ENCODE peak calls at places on chromosomes 13 and 19, in ten cellular contexts. X is ascending aorta; H is Ammon's horn; J is tibial nerve; N is iris pigment epithelial cell; S is memory B cell; O is fibroblast of the aortic adventitia; G is NCI-H1092; A is activated CD8-positive, alpha-beta memory T cell treated with anti-CD3 and anti-CD28 coated beads, Interleukin-2, amount 50 U/mL, for 4 hours; M is T-helper 2 cell treated with Interferon-gamma antibody and Interleukin-4, amounts not matched to agents 5 μg/mL and 100 μg/mL, for 36 hours. K is an unnamed sample.

GRCh38 chr19:29947871-29948270 is 5.8 kb downstream of the URI1 start:
- DNase-seq in X (no peak), H (no peak), J (no peak), N (no peak), S (no peak), O (no peak), G (no peak), A (no peak), M (no peak), K (no peak)

GRCh38 chr13:22703601-22704209 is 477.1 kb upstream of the SGCG start:
- DNase-seq in X (no peak), H (no peak), J (no peak), N (peak), S (no peak), O (no peak), G (no peak), A (no peak), M (no peak), K (no peak)

GRCh38 chr13:62125451-62125850 is 709.8 kb upstream of the PCDH20 start:
- DNase-seq in X (no peak), H (no peak), J (no peak), N (no peak), S (no peak), O (no peak), G (no peak), A (no peak), M (no peak), K (no peak)

GRCh38 chr19:4375620-4376228 is 24.6 kb downstream of the SH3GL1 start:
- DNase-seq in X (no peak), H (peak), J (no peak), N (peak), S (no peak), O (peak), G (no peak), A (no peak), M (no peak), K (no peak)

GRCh38 chr19:4206818-4207484 is 22.4 kb upstream of the EBI3 start:
- DNase-seq in X (no peak), H (no peak), J (no peak), N (peak), S (no peak), O (peak), G (no peak), A (no peak), M (no peak), K (no peak)

GRCh38 chr19:400976-401835 is 7.7 kb downstream of the C2CD4C start:
- DNase-seq in X (no peak), H (no peak), J (peak), N (no peak), S (no peak), O (no peak), G (no peak), A (peak), M (no peak), K (no peak)

GRCh38 chr19:8244442-8244841 is 35.3 kb downstream of the CERS4 start:
- DNase-seq in X (no peak), H (no peak), J (no peak), N (no peak), S (no peak), O (no peak), G (no peak), A (no peak), M (no peak), K (no peak)

GRCh38 chr13:93320942-93321341 is 94.3 kb downstream of the GPC6 start:
- DNase-seq in X (no peak), H (no peak), J (no peak), N (no peak), S (no peak), O (peak), G (no peak), A (no peak), M (no peak), K (no peak)

GRCh38 chr13:38421590-38422560 is 72.2 kb downstream of the UFM1 start:
- DNase-seq in X (no peak), H (no peak), J (no peak), N (peak), S (no peak), O (no peak), G (no peak), A (no peak), M (no peak), K (no peak)

GRCh38 chr13:104431895-104432294 is 1365.7 kb upstream of the SLC10A2 start:
- DNase-seq in X (no peak), H (no peak), J (no peak), N (no peak), S (no peak), O (no peak), G (no peak), A (no peak), M (no peak), K (no peak)

GRCh38 chr13:44022196-44022595 is 142.5 kb downstream of the LACC1 start:
- DNase-seq in X (no peak), H (no peak), J (no peak), N (peak), S (no peak), O (no peak), G (no peak), A (no peak), M (no peak), K (no peak)

GRCh38 chr19:35236638-35237400 is 8.3 kb upstream of the FAM187B start:
- DNase-seq in X (no peak), H (no peak), J (no peak), N (no peak), S (no peak), O (no peak), G (no peak), A (no peak), M (no peak), K (no peak)

GRCh38 chr19:50777830-50778303 is 7.6 kb downstream of the GPR32 start:
- DNase-seq in X (no peak), H (no peak), J (no peak), N (peak), S (no peak), O (no peak), G (no peak), A (no peak), M (no peak), K (no peak)

GRCh38 chr19:46616631-46617322 is 8.1 kb downstream of the PTGIR start:
- DNase-seq in X (no peak), H (no peak), J (no peak), N (peak), S (no peak), O (peak), G (peak), A (no peak), M (peak), K (peak)

GRCh38 chr19:41564515-41565383 is 11.2 kb upstream of the CEACAM21 start:
- DNase-seq in X (no peak), H (no peak), J (no peak), N (no peak), S (no peak), O (no peak), G (no peak), A (no peak), M (no peak), K (no peak)

GRCh38 chr19:38711726-38712153 is 32.5 kb downstream of the CAPN12 start:
- DNase-seq in X (no peak), H (no peak), J (no peak), N (peak), S (no peak), O (peak), G (peak), A (no peak), M (no peak), K (no peak)

GRCh38 chr19:49690656-49691242 is at the start of gene CPT1C:
- DNase-seq in X (no peak), H (peak), J (peak), N (peak), S (no peak), O (peak), G (peak), A (peak), M (peak), K (peak)

GRCh38 chr19:55654833-55655647 is at the start of gene U2AF2:
- DNase-seq in X (peak), H (peak), J (peak), N (peak), S (peak), O (peak), G (peak), A (peak), M (peak), K (peak)

GRCh38 chr13:70310720-70311119 is 202.5 kb upstream of the KLHL1 start:
- DNase-seq in X (no peak), H (peak), J (no peak), N (peak), S (no peak), O (no peak), G (peak), A (no peak), M (no peak), K (peak)

GRCh38 chr19:9075064-9075964 is 11.5 kb upstream of the OR1M1 start:
- DNase-seq in X (no peak), H (peak), J (peak), N (peak), S (no peak), O (peak), G (no peak), A (peak), M (no peak), K (peak)

GRCh38 chr13:100274942-100275506 is 186.1 kb downstream of the PCCA start:
- DNase-seq in X (no peak), H (no peak), J (no peak), N (peak), S (no peak), O (no peak), G (no peak), A (no peak), M (no peak), K (no peak)

GRCh38 chr19:38977445-38978314 is 2.1 kb upstream of the FBXO17 start:
- DNase-seq in X (no peak), H (no peak), J (no peak), N (peak), S (no peak), O (no peak), G (no peak), A (no peak), M (peak), K (no peak)

GRCh38 chr19:3243851-3244700 is 19.6 kb downstream of the CELF5 start:
- DNase-seq in X (no peak), H (no peak), J (no peak), N (peak), S (no peak), O (peak), G (no peak), A (peak), M (peak), K (peak)